ENCODE peak calls at places on chromosome 9, in seven cellular contexts. G is lower lobe of right lung; U is CD8-positive, alpha-beta memory T cell; Y is left ventricle myocardium inferior; Q is brain microvascular endothelial cell; J is dorsolateral prefrontal cortex; C is tibial artery. X is an unnamed sample.

GRCh38 chr9:115642285-115642684 is 511.3 kb upstream of the PAPPA start:
- DNase-seq in G (no peak), U (no peak), Y (no peak), Q (no peak), J (no peak), C (no peak), X (no peak)

GRCh38 chr9:76459691-76460635 is 981 bp downstream of the GCNT1 start:
- DNase-seq in G (peak; percentile 59), U (no peak), Y (peak; percentile 24), Q (peak; percentile 55), J (peak; percentile 35), C (peak; percentile 26), X (peak; percentile 86)

GRCh38 chr9:104747565-104748358 is at the start of gene NIPSNAP3A:
- DNase-seq in G (peak; percentile 92), U (peak; percentile 79), Y (peak; percentile 89), Q (peak; percentile 70), J (peak; percentile 88), C (peak; percentile 82), X (peak; percentile 90)

GRCh38 chr9:114056527-114056926 is 21.6 kb downstream of the AMBP start:
- DNase-seq in G (no peak), U (no peak), Y (no peak), Q (no peak), J (no peak), C (no peak), X (no peak)

GRCh38 chr9:136372561-136373299 is 739 bp downstream of the CARD9 start:
- DNase-seq in G (peak; percentile 88), U (no peak), Y (peak; percentile 67), Q (peak; percentile 45), J (no peak), C (peak; percentile 70), X (peak; percentile 74)

GRCh38 chr9:110123364-110124095 is 84.4 kb downstream of the C9orf152 start:
- DNase-seq in G (no peak), U (no peak), Y (no peak), Q (peak; percentile 45), J (no peak), C (no peak), X (peak; percentile 84)

GRCh38 chr9:131645078-131645776 is 94.6 kb downstream of the RAPGEF1 start:
- DNase-seq in G (no peak), U (no peak), Y (no peak), Q (no peak), J (no peak), C (peak; percentile 5), X (peak; percentile 69)

GRCh38 chr9:116497081-116497480 is 190.0 kb upstream of the TRIM32 start:
- DNase-seq in G (no peak), U (no peak), Y (no peak), Q (no peak), J (no peak), C (no peak), X (peak; percentile 25)

GRCh38 chr9:110282767-110283136 is 26.4 kb upstream of the TXN start:
- DNase-seq in G (no peak), U (no peak), Y (no peak), Q (no peak), J (no peak), C (no peak), X (no peak)

GRCh38 chr9:4131946-4132345 is 167.9 kb downstream of the GLIS3 start:
- DNase-seq in G (no peak), U (no peak), Y (no peak), Q (no peak), J (no peak), C (no peak), X (no peak)

GRCh38 chr9:114125614-114126013 is 26.5 kb upstream of the KIF12 start:
- DNase-seq in G (no peak), U (no peak), Y (no peak), Q (no peak), J (no peak), C (no peak), X (no peak)

GRCh38 chr9:103319979-103320378 is 324.8 kb downstream of the CYLC2 start:
- DNase-seq in G (no peak), U (no peak), Y (no peak), Q (no peak), J (no peak), C (no peak), X (no peak)

GRCh38 chr9:85742630-85742928 is 825 bp upstream of the AGTPBP1 start:
- DNase-seq in G (no peak), U (no peak), Y (no peak), Q (no peak), J (no peak), C (no peak), X (peak; percentile 84)

GRCh38 chr9:132167192-132167591 is 5.3 kb downstream of the NTNG2 start:
- DNase-seq in G (no peak), U (no peak), Y (no peak), Q (no peak), J (no peak), C (no peak), X (no peak)

GRCh38 chr9:131476777-131477345 is 25.9 kb upstream of the POMT1 start:
- DNase-seq in G (no peak), U (no peak), Y (peak; percentile 73), Q (no peak), J (no peak), C (no peak), X (no peak)

GRCh38 chr9:76591256-76591950 is 132.4 kb downstream of the GCNT1 start:
- DNase-seq in G (no peak), U (no peak), Y (no peak), Q (no peak), J (no peak), C (no peak), X (peak; percentile 17)

GRCh38 chr9:20317701-20318100 is 304.6 kb downstream of the MLLT3 start:
- DNase-seq in G (no peak), U (no peak), Y (no peak), Q (no peak), J (no peak), C (no peak), X (no peak)

GRCh38 chr9:2620876-2621677 is 510 bp upstream of the VLDLR start:
- DNase-seq in G (peak; percentile 87), U (peak; percentile 10), Y (peak; percentile 85), Q (peak; percentile 68), J (peak; percentile 82), C (peak; percentile 70), X (peak; percentile 96)

GRCh38 chr9:81890104-81890503 is 38.1 kb upstream of the SPATA31D4 start:
- DNase-seq in G (no peak), U (no peak), Y (no peak), Q (no peak), J (no peak), C (no peak), X (no peak)

GRCh38 chr9:107782381-107782780 is 292.8 kb upstream of the KLF4 start:
- DNase-seq in G (no peak), U (no peak), Y (no peak), Q (peak; percentile 71), J (no peak), C (no peak), X (peak; percentile 73)

GRCh38 chr9:95047452-95048224 is 269.9 kb downstream of the FANCC start:
- DNase-seq in G (no peak), U (no peak), Y (no peak), Q (no peak), J (no peak), C (no peak), X (no peak)
- H3K27ac ChIP-seq in G (peak overlapping the region; percentile 83), U (no peak overlapping the region), Y (peak overlapping the region; percentile 91), Q (no peak overlapping the region), J (peak overlapping the region; percentile 86), C (peak overlapping the region; percentile 93), X (peak overlapping the region; percentile 78)

GRCh38 chr9:14690986-14691730 is 2.1 kb downstream of the ZDHHC21 start:
- DNase-seq in G (no peak), U (no peak), Y (no peak), Q (no peak), J (no peak), C (no peak), X (peak; percentile 34)

GRCh38 chr9:14692536-14692917 is 705 bp downstream of the ZDHHC21 start:
- DNase-seq in G (no peak), U (no peak), Y (no peak), Q (no peak), J (no peak), C (no peak), X (peak; percentile 36)

GRCh38 chr9:14686168-14686567 is 7.1 kb downstream of the ZDHHC21 start:
- DNase-seq in G (no peak), U (no peak), Y (no peak), Q (no peak), J (no peak), C (no peak), X (no peak)

DNA sequence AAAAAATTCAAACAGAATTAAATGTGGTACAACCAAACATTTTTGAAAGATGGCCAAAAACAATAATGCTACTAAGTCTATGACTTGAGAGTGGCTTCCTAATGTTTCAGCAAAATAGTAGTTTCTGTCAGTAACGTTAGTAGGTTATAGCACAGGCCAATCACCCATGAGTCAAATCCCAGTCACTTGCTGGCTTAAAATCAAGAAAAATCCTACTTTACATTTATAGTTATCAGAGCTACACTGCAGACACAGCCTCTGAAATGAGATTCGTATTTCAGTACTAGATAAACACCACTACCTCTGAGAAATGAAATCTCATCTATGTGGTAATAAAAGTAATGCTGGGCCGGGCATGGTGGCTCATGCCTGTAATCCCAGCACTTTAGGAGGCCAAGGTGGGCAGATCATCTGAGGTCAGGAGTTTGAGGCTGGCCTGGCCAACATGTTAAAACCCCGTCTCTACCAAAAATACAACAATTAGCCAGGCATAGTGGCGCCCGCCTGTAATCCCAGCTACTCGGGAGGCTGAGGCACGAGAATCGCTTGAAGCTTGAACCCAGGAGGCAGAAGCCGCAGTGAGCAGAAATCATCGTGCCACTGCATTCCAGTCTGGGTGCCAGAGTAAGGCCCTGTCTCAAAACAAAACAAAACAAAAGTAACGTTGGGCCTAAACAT is 6.1 kb downstream of the ZDHHC21 start:
- DNase-seq in G (no peak), U (no peak), Y (no peak), Q (peak; percentile 87), J (no peak), C (no peak), X (peak; percentile 80)
- H3K27ac ChIP-seq in G (no peak overlapping the region), U (no peak overlapping the region), Y (no peak overlapping the region), Q (peak overlapping the region; percentile 60), J (no peak overlapping the region), C (peak overlapping the region; percentile 5), X (no peak overlapping the region)

GRCh38 chr9:95010431-95010838 is 283.9 kb downstream of the AOPEP start:
- DNase-seq in G (no peak), U (no peak), Y (no peak), Q (no peak), J (no peak), C (no peak), X (no peak)
- H3K27ac ChIP-seq in G (peak overlapping the region; percentile 26), U (no peak overlapping the region), Y (peak overlapping the region; percentile 99), Q (no peak overlapping the region), J (peak overlapping the region; percentile 97), C (peak overlapping the region; percentile 99), X (peak overlapping the region; percentile 10)

GRCh38 chr9:98084396-98084795 is 27.9 kb downstream of the NANS start:
- DNase-seq in G (no peak), U (no peak), Y (no peak), Q (no peak), J (no peak), C (no peak), X (no peak)

GRCh38 chr9:98083566-98084135 is 27.1 kb downstream of the NANS start:
- DNase-seq in G (no peak), U (no peak), Y (no peak), Q (no peak), J (no peak), C (no peak), X (no peak)

GRCh38 chr9:98085955-98086354 is 29.4 kb downstream of the NANS start:
- DNase-seq in G (no peak), U (no peak), Y (no peak), Q (no peak), J (no peak), C (no peak), X (no peak)

GRCh38 chr9:98086461-98086860 is 29.9 kb downstream of the NANS start:
- DNase-seq in G (no peak), U (no peak), Y (no peak), Q (no peak), J (no peak), C (no peak), X (no peak)

GRCh38 chr9:98085058-98085457 is 28.5 kb downstream of the NANS start:
- DNase-seq in G (no peak), U (no peak), Y (no peak), Q (no peak), J (no peak), C (no peak), X (no peak)
- H3K27ac ChIP-seq in G (no peak overlapping the region), U (no peak overlapping the region), Y (no peak overlapping the region), Q (no peak overlapping the region), J (no peak overlapping the region), C (no peak overlapping the region), X (no peak overlapping the region)